ENCODE peak calls at places on chromosome 6, in eight cellular contexts. P, E, D, N, X, T, H and I are unnamed samples.

GRCh38 chr6:43806758-43807227 is 36.8 kb downstream of the VEGFA start:
- DNase-seq in T (no peak), H (no peak), D (no peak), P (no peak), X (no peak), E (no peak), N (no peak), I (no peak)

GRCh38 chr6:72813807-72814596 is 192.1 kb downstream of the KCNQ5 start:
- DNase-seq in T (no peak), H (no peak), D (no peak), X (no peak), E (no peak), N (no peak), P (no peak), I (no peak)

GRCh38 chr6:34414999-34415858 is 10.6 kb downstream of the RPS10 start:
- DNase-seq in E (peak), D (peak), T (peak), N (peak), P (peak), X (peak), H (no peak), I (peak)

GRCh38 chr6:129598244-129599187 is 111.5 kb downstream of the ARHGAP18 start:
- DNase-seq in T (peak), P (no peak), X (peak), H (no peak), E (peak), D (no peak), N (peak), I (peak)

GRCh38 chr6:131430531-131430930 is 142.5 kb upstream of the ARG1 start:
- DNase-seq in H (no peak), D (no peak), P (no peak), X (no peak), N (no peak), E (no peak), T (no peak), I (no peak)

GRCh38 chr6:126148853-126149252 is 162.5 kb downstream of the TRMT11 start:
- DNase-seq in N (no peak), X (no peak), D (no peak), H (no peak), T (no peak), E (no peak), P (no peak), I (no peak)

GRCh38 chr6:46170357-46171289 is at the start of gene ENPP5:
- DNase-seq in N (peak), E (peak), X (peak), P (peak), H (peak), T (no peak), D (peak), I (peak)

GRCh38 chr6:30889921-30890645 is 5.8 kb downstream of the DDR1 start:
- DNase-seq in N (peak), D (peak), H (no peak), T (no peak), E (no peak), P (no peak), X (no peak), I (no peak)

GRCh38 chr6:81756690-81757089 is 4.2 kb upstream of the TENT5A start:
- DNase-seq in X (no peak), P (no peak), D (no peak), H (no peak), E (no peak), T (no peak), N (no peak), I (no peak)

GRCh38 chr6:15443119-15443518 is 197.2 kb downstream of the JARID2 start:
- DNase-seq in E (peak), H (no peak), T (peak), N (no peak), X (no peak), P (no peak), D (no peak), I (no peak)

GRCh38 chr6:33144373-33144772 is 47.9 kb downstream of the COL11A2 start:
- DNase-seq in X (no peak), H (no peak), N (no peak), P (no peak), D (peak), E (no peak), T (no peak), I (no peak)

GRCh38 chr6:126033696-126034095 is 47.4 kb downstream of the TRMT11 start:
- DNase-seq in H (no peak), T (peak), N (peak), X (peak), D (peak), E (peak), P (no peak), I (peak)

GRCh38 chr6:9139762-9140161 is 704.4 kb upstream of the SLC35B3 start:
- DNase-seq in T (peak), H (no peak), X (no peak), P (no peak), D (peak), N (no peak), E (peak), I (no peak)

GRCh38 chr6:90406142-90406794 is 109.6 kb upstream of the BACH2 start:
- DNase-seq in N (no peak), X (no peak), E (peak), H (no peak), T (no peak), P (no peak), D (no peak), I (peak)

GRCh38 chr6:45613678-45614077 is 235.9 kb upstream of the SUPT3H start:
- DNase-seq in N (no peak), D (peak), T (no peak), X (no peak), E (no peak), P (no peak), H (peak), I (peak)

GRCh38 chr6:32439708-32440214 is at the start of gene HLA-DRA:
- DNase-seq in D (peak), E (peak), N (peak), X (peak), P (no peak), H (no peak), T (no peak), I (no peak)

GRCh38 chr6:16764188-16764950 is 3.1 kb upstream of the ATXN1 start:
- DNase-seq in E (peak), N (peak), X (peak), T (no peak), D (no peak), P (no peak), H (no peak), I (no peak)

GRCh38 chr6:157941101-157941863 is 40.4 kb upstream of the SYNJ2 start:
- DNase-seq in P (no peak), T (no peak), E (no peak), N (no peak), D (no peak), X (no peak), H (no peak), I (no peak)

GRCh38 chr6:107607109-107607508 is 117.2 kb downstream of the SOBP start:
- DNase-seq in H (peak), N (no peak), P (no peak), T (no peak), X (no peak), E (no peak), D (no peak), I (no peak)

GRCh38 chr6:150416120-150416519 is 47.3 kb downstream of the IYD start:
- DNase-seq in E (no peak), T (no peak), X (no peak), N (no peak), D (no peak), H (no peak), P (no peak), I (no peak)

GRCh38 chr6:45483021-45483420 is 105.3 kb upstream of the SUPT3H start:
- DNase-seq in E (no peak), P (no peak), T (peak), X (no peak), N (no peak), D (peak), H (no peak), I (no peak)

DNA sequence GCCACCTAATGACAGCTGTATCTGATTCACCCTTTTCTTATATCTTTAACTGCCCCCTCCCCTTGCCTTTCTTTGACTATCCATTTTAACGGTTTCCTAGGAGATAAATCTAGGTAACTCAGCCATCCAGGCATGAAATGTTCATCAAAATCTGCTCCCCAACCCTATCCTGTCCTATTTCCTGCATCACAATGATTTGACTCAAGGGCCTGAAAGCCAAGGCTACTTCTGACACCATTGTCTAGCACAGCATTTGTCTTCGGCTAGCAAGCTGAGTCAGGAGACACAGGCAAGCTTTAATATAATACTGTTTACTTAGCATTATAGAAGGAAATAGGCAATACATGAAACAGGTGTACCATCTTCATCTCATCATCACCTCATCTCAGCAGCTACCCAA is 31.6 kb upstream of the MANEA start:
- DNase-seq in P (no peak), X (no peak), N (no peak), D (no peak), E (no peak), T (no peak), H (no peak), I (no peak)
- H3K4me3 ChIP-seq in P (no peak), X (no peak), N (no peak), D (no peak), E (no peak), T (no peak), H (no peak), I (no peak)

GRCh38 chr6:88864347-88865057 is 98.9 kb downstream of the RNGTT start:
- DNase-seq in X (no peak), H (no peak), T (no peak), N (no peak), E (no peak), P (no peak), D (no peak), I (no peak)
- TF ChIP-seq CTCF in X (no peak), H (no peak), T (no peak), N (no peak), E (no peak), P (no peak), D (no peak), I (no peak)

GRCh38 chr6:139475231-139475630 is 100.8 kb upstream of the CITED2 start:
- DNase-seq in X (no peak), E (no peak), D (no peak), N (no peak), T (no peak), H (no peak), P (no peak), I (no peak)

GRCh38 chr6:139473239-139473701 is 98.8 kb upstream of the CITED2 start:
- DNase-seq in P (no peak), N (no peak), H (no peak), E (no peak), D (peak), T (peak), X (no peak), I (peak)

GRCh38 chr6:139472341-139473038 is 98.0 kb upstream of the CITED2 start:
- DNase-seq in P (no peak), H (no peak), E (no peak), X (no peak), T (no peak), D (no peak), N (no peak), I (no peak)

GRCh38 chr6:139473731-139474130 is 99.3 kb upstream of the CITED2 start:
- DNase-seq in X (no peak), N (no peak), P (no peak), H (no peak), T (no peak), D (no peak), E (no peak), I (no peak)

GRCh38 chr6:139474145-139475108 is 100.0 kb upstream of the CITED2 start:
- DNase-seq in D (peak), P (no peak), E (no peak), T (no peak), H (no peak), N (no peak), X (no peak), I (peak)
- H3K4me3 ChIP-seq in D (no peak), P (no peak), E (no peak), T (peak), H (peak), N (no peak), X (no peak), I (no peak)

GRCh38 chr6:18387061-18387721 is at the start of gene RNF144B:
- DNase-seq in P (peak), D (peak), E (peak), N (peak), X (peak), T (no peak), H (peak), I (peak)
- TF ChIP-seq CTCF in P (no peak), D (no peak), E (no peak), N (no peak), X (no peak), T (no peak), H (no peak), I (no peak)